ENCODE peak calls at places on chromosome 19, in four cellular contexts. R is AML-193, Q is GM03348, C is HL-60. M is an unnamed sample.
A peak's percentile ranks its signal among the peaks of the same experiment; 100 is the strongest.

GRCh38 chr19:6852001-6852400 is 35.4 kb upstream of the ADGRE1 start:
- DNase-seq in C (no peak), Q (no peak), R (no peak), M (no peak)

GRCh38 chr19:17966497-17967257 is at the start of gene KCNN1:
- DNase-seq in C (no peak), R (no peak), Q (peak; percentile 53), M (no peak)

GRCh38 chr19:10776900-10777650 is 58.9 kb downstream of the TMED1 start:
- DNase-seq in C (peak; percentile 49), R (no peak), Q (no peak), M (no peak)

GRCh38 chr19:56927791-56928207 is 87.3 kb upstream of the PEG3 start:
- DNase-seq in C (no peak), Q (no peak), R (no peak), M (no peak)

GRCh38 chr19:49359851-49360845 is 2.1 kb downstream of the TEAD2 start:
- DNase-seq in Q (no peak), R (no peak), C (no peak), M (no peak)

GRCh38 chr19:43541920-43542650 is 9.1 kb downstream of the ZNF575 start:
- DNase-seq in R (no peak), Q (no peak), C (no peak), M (no peak)

GRCh38 chr19:1650627-1651009 is 1.8 kb downstream of the TCF3 start:
- DNase-seq in Q (peak; percentile 45), C (no peak), R (no peak), M (no peak)

GRCh38 chr19:3979674-3980352 is 5.5 kb downstream of the EEF2 start:
- DNase-seq in C (no peak), Q (no peak), R (no peak), M (no peak)

GRCh38 chr19:47661161-47661560 is 52.1 kb upstream of the EHD2 start:
- DNase-seq in R (no peak), Q (no peak), C (no peak), M (no peak)

GRCh38 chr19:6717441-6717971 is 2.9 kb downstream of the C3 start:
- DNase-seq in Q (no peak), C (no peak), R (no peak), M (no peak)

M was measured in naive thymus-derived CD4-positive, alpha-beta T cell.